ENCODE peak calls at places on chromosomes 6 and 20, in nine cellular contexts. O is nephron progenitor cell, X is osteocyte, B is neural crest cell, K is vagina, R is GM12864, V is omental fat pad, A is HFFc6, Y is tibial artery. S is an unnamed sample.
A peak's percentile ranks its signal among the peaks of the same experiment; 100 is the strongest.

GRCh38 chr6:19860235-19860877 is 23.2 kb downstream of the ID4 start:
- DNase-seq in V (no peak), B (no peak), Y (no peak), O (no peak), K (no peak), R (no peak), X (no peak), A (no peak), S (no peak)

GRCh38 chr20:57576002-57576401 is 15.1 kb downstream of the PCK1 start:
- DNase-seq in R (no peak), V (no peak), A (no peak), Y (no peak), X (no peak), O (no peak), K (no peak), B (no peak), S (no peak)

GRCh38 chr20:13839421-13840092 is 54.7 kb downstream of the NDUFAF5 start:
- DNase-seq in R (no peak), V (no peak), K (no peak), B (no peak), Y (no peak), A (peak; percentile 86), O (no peak), X (no peak), S (no peak)

GRCh38 chr6:44696099-44696498 is 308.6 kb downstream of the CDC5L start:
- DNase-seq in B (no peak), K (no peak), Y (no peak), A (peak; percentile 57), R (no peak), V (no peak), O (no peak), X (peak; percentile 76), S (no peak)

GRCh38 chr6:66226099-66226498 is 519.1 kb upstream of the EYS start:
- DNase-seq in X (no peak), A (no peak), O (no peak), R (no peak), K (no peak), V (no peak), Y (no peak), B (no peak), S (no peak)

GRCh38 chr6:108541843-108542795 is 18.6 kb upstream of the FOXO3 start:
- DNase-seq in V (no peak), O (peak; percentile 69), X (no peak), A (peak; percentile 55), K (no peak), R (no peak), Y (peak; percentile 64), B (peak; percentile 59), S (peak; percentile 61)

GRCh38 chr20:37295001-37295400 is 5.5 kb downstream of the MANBAL start:
- DNase-seq in Y (no peak), X (no peak), O (no peak), B (no peak), K (no peak), R (no peak), A (peak; percentile 99), V (no peak), S (no peak)

GRCh38 chr20:63076421-63076820 is 69.7 kb upstream of the BHLHE23 start:
- DNase-seq in A (no peak), X (no peak), B (no peak), O (no peak), K (no peak), V (no peak), R (no peak), Y (no peak), S (no peak)

GRCh38 chr6:32865724-32866443 is 11.9 kb downstream of the PSMB9 start:
- DNase-seq in Y (no peak), A (no peak), B (no peak), X (no peak), K (no peak), V (no peak), O (no peak), R (no peak), S (no peak)

DNA sequence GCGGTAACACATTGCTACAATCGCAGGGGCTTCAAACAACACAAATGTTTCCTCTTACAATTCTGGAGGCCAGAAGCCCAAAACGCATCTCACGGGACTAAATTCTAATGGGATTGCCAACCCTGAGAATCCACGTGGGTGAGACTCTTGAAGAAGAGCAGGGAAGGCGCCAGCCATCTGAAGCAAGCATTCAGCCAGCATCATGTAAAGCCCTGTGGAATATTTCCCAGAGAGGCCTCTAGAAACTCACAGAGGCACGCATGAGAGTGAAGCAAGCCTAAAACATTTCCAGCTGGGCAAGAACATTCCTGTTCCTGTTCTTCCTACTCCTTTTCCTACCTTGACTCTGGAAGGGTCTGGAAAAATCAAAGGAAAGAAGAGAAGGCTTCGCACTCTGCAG is 19.6 kb upstream of the FNDC1 start:
- DNase-seq in O (no peak), X (no peak), R (no peak), B (no peak), Y (no peak), K (no peak), V (no peak), A (no peak), S (no peak)
- TF ChIP-seq CTCF in O (no peak), X (no peak), R (no peak), B (no peak), Y (no peak), K (no peak), V (no peak), A (no peak), S (no peak)

DNA sequence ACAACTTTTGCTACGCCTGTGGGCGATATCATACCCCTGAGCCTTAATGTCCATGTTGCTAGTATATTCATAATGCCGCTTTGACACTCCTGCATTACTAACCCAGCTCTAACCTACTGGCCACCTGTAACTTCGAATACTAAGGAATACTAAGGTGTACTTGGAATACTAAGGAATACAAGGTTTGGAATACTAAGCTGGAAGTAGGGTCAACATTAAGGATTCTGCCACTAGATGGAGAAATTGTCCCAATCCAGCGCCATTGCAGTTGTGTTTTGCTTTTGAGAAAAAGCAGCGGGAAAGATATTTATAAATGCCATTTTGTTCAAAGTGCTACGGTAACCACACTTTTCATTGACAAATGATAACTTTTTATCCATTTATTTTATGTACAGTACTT is 10.7 kb downstream of the TBXT start:
- DNase-seq in X (no peak), R (no peak), K (no peak), B (no peak), Y (no peak), O (no peak), V (no peak), A (no peak), S (no peak)
- TF ChIP-seq CTCF in X (peak; percentile 51), R (peak; percentile 13), K (no peak), B (peak; percentile 56), Y (no peak), O (peak; percentile 35), V (no peak), A (peak; percentile 39), S (no peak)

GRCh38 chr6:98041072-98041471 is 758.1 kb upstream of the MMS22L start:
- DNase-seq in R (no peak), A (no peak), B (no peak), Y (no peak), V (no peak), X (no peak), O (no peak), K (no peak), S (no peak)

GRCh38 chr6:98044168-98044567 is 761.2 kb upstream of the MMS22L start:
- DNase-seq in K (no peak), R (no peak), Y (no peak), B (no peak), V (no peak), X (no peak), A (no peak), O (no peak), S (no peak)

GRCh38 chr6:98041921-98042320 is 758.9 kb upstream of the MMS22L start:
- DNase-seq in B (no peak), V (no peak), R (no peak), A (no peak), K (no peak), Y (no peak), X (no peak), O (no peak), S (no peak)

GRCh38 chr6:98047881-98048280 is 764.9 kb upstream of the MMS22L start:
- DNase-seq in R (no peak), V (no peak), A (no peak), X (no peak), Y (no peak), B (no peak), K (no peak), O (no peak), S (no peak)

DNA sequence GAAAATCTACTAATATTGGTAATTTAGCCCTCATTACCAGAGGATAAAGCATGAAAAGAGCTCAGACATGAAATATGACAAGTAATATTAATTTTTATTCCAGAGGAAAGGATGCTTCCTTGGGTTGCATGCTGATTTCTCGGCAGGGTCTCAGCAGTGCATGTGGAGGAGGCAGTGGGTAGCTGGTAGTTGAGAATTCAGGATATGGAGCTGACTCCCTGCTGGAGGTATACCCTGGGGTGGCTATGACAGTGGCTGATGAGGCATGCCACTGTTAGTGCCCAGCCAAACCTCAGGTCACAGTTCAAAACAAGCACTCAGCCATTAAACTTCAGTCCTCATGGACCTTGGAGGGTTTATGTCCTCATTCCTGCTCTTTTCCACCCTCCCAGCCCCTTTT is 761.8 kb upstream of the MMS22L start:
- DNase-seq in V (no peak), A (no peak), K (no peak), O (no peak), B (no peak), R (no peak), X (no peak), Y (no peak), S (no peak)
- TF ChIP-seq CTCF in V (no peak), A (no peak), K (no peak), O (no peak), B (no peak), R (no peak), X (no peak), Y (no peak), S (no peak)

DNA sequence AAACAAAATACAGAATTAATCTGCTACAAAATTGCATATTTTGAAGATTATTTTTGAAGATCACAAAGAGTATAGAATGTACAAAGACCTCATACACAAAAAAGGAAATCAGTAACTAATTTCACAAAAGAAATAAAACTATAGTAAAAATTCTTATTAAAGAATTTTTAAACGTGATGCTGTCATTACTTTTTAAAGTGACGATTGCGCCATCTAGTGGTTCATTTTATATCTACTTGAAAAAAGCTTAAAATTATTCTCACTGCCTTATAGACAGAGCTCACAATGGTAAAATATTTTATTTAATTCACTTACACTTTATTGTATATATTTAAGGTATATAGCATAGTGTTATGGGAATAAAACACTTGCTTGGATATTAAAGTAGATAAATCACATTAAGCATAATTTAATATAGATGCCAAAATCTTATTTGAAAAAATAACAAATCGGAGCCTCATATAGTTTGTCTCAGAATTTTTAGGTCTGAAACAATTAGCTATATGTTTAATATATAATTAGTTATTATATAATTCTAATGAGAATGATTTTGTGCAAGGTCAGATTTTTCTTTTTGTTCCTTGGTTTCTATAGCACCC is 128.8 kb downstream of the PHF3 start:
- DNase-seq in B (no peak), R (peak; percentile 22), X (no peak), K (no peak), Y (no peak), O (peak; percentile 3), A (peak; percentile 37), V (no peak), S (no peak)
- TF ChIP-seq CTCF in B (peak; percentile 84), R (peak; percentile 21), X (peak; percentile 65), K (no peak), Y (peak; percentile 38), O (peak; percentile 73), A (peak; percentile 95), V (no peak), S (peak; percentile 41)